ENCODE peak calls at places on chromosomes 3 and 15, in ten cellular contexts. G is GM23338, K is cardiac muscle cell, O is transverse colon, C is spleen, E is adrenal gland, D is A673, T is astrocyte, L is endodermal cell, Y is suprapubic skin. A is an unnamed sample.

GRCh38 chr3:66144792-66145733 is 75.7 kb upstream of the SLC25A26 start:
- DNase-seq in C (no peak), G (no peak), D (peak; percentile 14), L (no peak), O (no peak), E (no peak), K (no peak), T (peak; percentile 59), Y (no peak), A (peak; percentile 44)

GRCh38 chr3:52292247-52293065 is 4.8 kb downstream of the GLYCTK start:
- DNase-seq in L (no peak), T (no peak), G (no peak), E (no peak), D (no peak), K (no peak), Y (no peak), O (no peak), C (peak; percentile 74), A (no peak)

GRCh38 chr15:36814085-36814484 is 234.7 kb downstream of the CDIN1 start:
- DNase-seq in T (no peak), L (no peak), D (no peak), C (no peak), G (no peak), O (no peak), K (no peak), E (peak; percentile 11), Y (no peak), A (no peak)

GRCh38 chr15:67820992-67821783 is 4.1 kb upstream of the SKOR1 start:
- DNase-seq in Y (no peak), L (peak; percentile 93), G (peak; percentile 79), D (no peak), T (peak; percentile 31), K (peak; percentile 89), O (peak; percentile 32), C (peak; percentile 76), E (peak; percentile 67), A (no peak)

GRCh38 chr3:155946178-155946577 is 75.7 kb downstream of the GMPS start:
- DNase-seq in T (peak; percentile 84), K (no peak), E (no peak), D (no peak), O (no peak), G (no peak), L (no peak), Y (no peak), C (no peak), A (peak; percentile 88)

GRCh38 chr15:76837474-76837873 is 67.7 kb downstream of the SCAPER start:
- DNase-seq in Y (no peak), O (no peak), G (no peak), D (no peak), K (no peak), L (no peak), T (peak; percentile 21), E (no peak), C (no peak), A (peak; percentile 7)

GRCh38 chr3:170137971-170138370 is 43.6 kb downstream of the PHC3 start:
- DNase-seq in O (no peak), D (no peak), L (no peak), E (no peak), T (no peak), Y (no peak), G (no peak), C (no peak), K (no peak), A (no peak)

GRCh38 chr3:55488398-55489055 is 1.4 kb upstream of the WNT5A start:
- DNase-seq in T (peak; percentile 75), K (peak; percentile 76), G (peak; percentile 97), C (no peak), O (peak; percentile 68), E (peak; percentile 63), Y (peak; percentile 69), L (peak; percentile 81), D (peak; percentile 70), A (peak; percentile 49)

GRCh38 chr3:27500051-27500450 is 15.9 kb upstream of the SLC4A7 start:
- DNase-seq in Y (no peak), K (no peak), T (no peak), C (no peak), E (no peak), L (no peak), O (no peak), D (no peak), G (no peak), A (no peak)

GRCh38 chr15:63198752-63199250 is 9.4 kb downstream of the RAB8B start:
- DNase-seq in Y (no peak), L (no peak), D (no peak), C (no peak), G (no peak), T (no peak), E (no peak), O (no peak), K (no peak), A (no peak)

GRCh38 chr3:51682079-51682478 is 11.0 kb downstream of the TEX264 start:
- DNase-seq in Y (no peak), O (peak; percentile 74), E (peak; percentile 86), L (peak; percentile 93), C (peak; percentile 85), D (peak; percentile 82), T (peak; percentile 65), G (peak; percentile 93), K (peak; percentile 81), A (peak; percentile 87)

GRCh38 chr15:39756806-39757522 is 25.7 kb downstream of the FSIP1 start:
- DNase-seq in O (no peak), G (peak; percentile 88), Y (no peak), C (no peak), T (peak; percentile 44), E (peak; percentile 25), L (no peak), K (peak; percentile 79), D (peak; percentile 72), A (peak; percentile 47)

GRCh38 chr3:78967061-78967460 is 800.7 kb downstream of the ROBO1 start:
- DNase-seq in D (no peak), Y (no peak), C (no peak), L (no peak), G (no peak), O (no peak), E (no peak), K (no peak), T (no peak), A (no peak)

GRCh38 chr3:132253262-132253878 is 63.8 kb upstream of the ACP3 start:
- DNase-seq in Y (no peak), T (peak; percentile 42), L (peak; percentile 62), C (no peak), O (peak; percentile 16), K (peak; percentile 66), G (peak; percentile 83), E (peak; percentile 23), D (peak; percentile 79), A (peak; percentile 51)

GRCh38 chr3:189773056-189773455 is 141.9 kb downstream of the TP63 start:
- DNase-seq in D (peak; percentile 65), E (no peak), C (no peak), T (peak; percentile 84), O (no peak), Y (no peak), G (no peak), L (no peak), K (no peak), A (no peak)
- H3K27ac ChIP-seq in D (peak overlapping the region; percentile 84), E (no peak overlapping the region), C (no peak overlapping the region), T (peak overlapping the region; percentile 70), O (no peak overlapping the region), Y (peak overlapping the region; percentile 31), G (no peak overlapping the region), L (no peak overlapping the region), K (no peak overlapping the region), A (no peak overlapping the region)

DNA sequence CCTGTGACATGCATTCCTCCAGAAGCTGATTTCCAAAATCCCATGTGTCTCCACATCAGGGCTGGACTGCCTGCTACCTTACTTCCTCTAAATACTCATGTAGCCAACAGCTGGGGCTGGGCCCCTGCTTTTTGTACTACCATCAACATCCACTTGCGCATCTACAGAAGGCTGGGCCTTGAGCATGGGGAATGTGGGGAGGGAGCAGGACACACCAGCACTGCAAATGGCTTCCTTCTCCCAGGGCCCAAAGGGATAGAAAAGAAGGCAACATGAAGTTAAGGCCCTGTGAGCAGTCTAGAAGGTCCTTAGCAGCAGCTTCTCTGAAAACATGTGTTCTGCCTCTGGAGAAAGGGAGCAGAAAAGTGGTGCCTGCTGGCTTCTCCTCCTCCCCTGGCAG is 27.2 kb downstream of the MKRN2 start:
- DNase-seq in T (no peak), E (no peak), K (no peak), Y (no peak), C (no peak), L (no peak), G (no peak), O (no peak), D (no peak), A (no peak)
- H3K36me3 ChIP-seq in T (peaks cover 72% of the 10 kb centered on the region), E (peaks cover 70% of the 10 kb centered on the region), K (peaks cover 65% of the 10 kb centered on the region), Y (peaks cover 93% of the 10 kb centered on the region), C (peaks cover 97% of the 10 kb centered on the region), L (peaks cover 92% of the 10 kb centered on the region), G (peaks cover 37% of the 10 kb centered on the region), O (peaks cover 41% of the 10 kb centered on the region), D (peaks cover 88% of the 10 kb centered on the region), A (peaks cover 75% of the 10 kb centered on the region)

DNA sequence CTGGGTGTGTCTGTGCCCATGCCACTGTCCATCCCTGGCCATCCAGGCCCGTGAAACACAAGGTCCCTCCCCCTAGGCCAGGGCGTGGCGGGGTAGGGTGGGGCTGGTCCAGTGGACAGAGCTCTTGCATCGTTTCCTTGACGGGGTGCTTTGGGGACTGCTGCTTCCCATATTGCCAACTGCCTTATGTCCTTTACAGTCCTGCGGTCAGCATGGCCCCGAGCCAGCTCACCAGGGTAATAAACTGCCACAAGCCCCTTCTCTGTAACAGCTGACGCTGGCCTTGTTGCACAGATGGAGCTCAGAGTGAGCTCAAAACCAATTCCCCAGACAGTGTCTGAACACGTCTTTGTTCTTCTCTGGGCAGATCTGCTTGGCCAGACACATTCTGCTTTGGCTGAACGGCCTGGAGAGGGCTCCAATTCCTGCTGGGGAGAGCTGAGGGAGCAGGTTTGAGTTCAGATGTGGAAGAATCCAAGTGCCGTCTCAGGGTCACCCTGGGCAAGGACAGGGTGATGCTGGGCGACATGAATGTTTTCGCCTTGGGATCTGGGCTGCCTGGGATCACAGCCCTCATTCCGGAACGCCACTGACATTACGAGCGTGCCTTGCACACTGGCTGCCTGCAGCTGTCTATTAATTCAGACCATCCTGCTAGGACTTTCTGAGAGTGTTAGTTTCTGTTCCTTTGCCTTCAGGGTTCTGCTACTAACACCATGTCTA is 51.5 kb downstream of the RGMA start:
- DNase-seq in G (no peak), D (no peak), L (peak; percentile 65), C (peak; percentile 85), T (peak; percentile 20), K (peak; percentile 25), O (no peak), E (no peak), Y (peak; percentile 72), A (peak; percentile 25)
- TF ChIP-seq CTCF in G (no peak), D (no peak), L (no peak), C (no peak), T (no peak), K (peak; percentile 37), O (no peak), E (no peak), Y (no peak), A (peak; percentile 47)

DNA sequence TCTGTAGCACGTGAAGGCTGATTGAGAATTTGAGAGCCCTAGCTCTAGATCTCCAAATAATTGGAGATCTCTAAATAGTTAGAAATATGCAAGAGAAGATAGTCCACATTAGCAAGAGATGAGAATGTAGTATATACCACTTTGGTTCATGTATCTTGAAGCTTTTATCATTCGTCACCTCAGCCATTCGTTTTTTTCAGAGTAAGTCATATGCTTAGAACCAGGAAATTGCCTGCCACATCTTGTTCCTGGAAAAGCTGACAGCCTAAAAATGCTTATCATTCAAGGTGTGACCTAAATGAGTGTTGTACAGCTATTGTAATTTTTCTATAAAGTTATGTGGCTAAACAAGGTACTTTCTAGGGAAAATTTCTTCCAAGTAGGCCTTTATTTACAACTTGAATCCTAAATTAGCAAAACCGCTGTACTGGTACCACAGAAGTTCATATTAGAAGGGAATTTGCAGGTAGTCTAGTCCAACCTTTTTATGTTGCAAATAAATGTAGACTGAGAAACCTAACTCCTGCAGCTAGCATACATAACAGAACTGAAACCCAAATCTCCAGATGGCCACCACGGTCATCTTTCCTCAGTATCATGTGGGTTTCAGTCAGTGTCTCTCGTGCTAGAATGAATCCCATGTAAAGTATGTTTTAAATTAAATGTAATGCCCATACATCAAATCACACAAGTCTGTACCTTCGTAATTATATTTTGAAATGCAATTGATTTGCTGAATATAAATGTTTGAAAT is 48.6 kb downstream of the FNDC3B start:
- DNase-seq in E (no peak), L (no peak), O (no peak), Y (no peak), D (no peak), C (no peak), T (no peak), G (no peak), K (no peak), A (no peak)
- H3K27ac ChIP-seq in E (no peak overlapping the region), L (no peak overlapping the region), O (peak overlapping the region; percentile 70), Y (no peak overlapping the region), D (peak overlapping the region; percentile 70), C (peak overlapping the region; percentile 45), T (peak overlapping the region; percentile 6), G (peak overlapping the region; percentile 4), K (peak overlapping the region; percentile 45), A (no peak overlapping the region)